ENCODE peak calls at places on chromosomes 16 and 17, in nine cellular contexts. N is T-helper 2 cell treated with Interferon-gamma antibody and Interleukin-4, amounts not matched to agents 5 μg/mL and 100 μg/mL, for 36 hours; Q is NAMALWA; L is occipital lobe; V is CD8-positive, alpha-beta T cell; R is naive thymus-derived CD8-positive, alpha-beta T cell; P is NCI-H1105; X is tibial nerve; B is PC-3. I is an unnamed sample.

GRCh38 chr17:57761887-57762286 is 16.8 kb upstream of the CCDC182 start:
- DNase-seq in R (no peak), N (no peak), B (no peak), P (no peak), X (no peak), V (no peak), L (no peak), Q (no peak), I (no peak)

GRCh38 chr17:55720917-55721836 is 1.5 kb downstream of the TMEM100 start:
- DNase-seq in X (no peak), L (no peak), V (no peak), P (no peak), R (no peak), Q (no peak), B (no peak), N (no peak), I (no peak)

GRCh38 chr16:13767215-13767614 is 152.7 kb upstream of the ERCC4 start:
- DNase-seq in L (no peak), R (no peak), Q (no peak), B (no peak), X (no peak), N (no peak), P (no peak), V (no peak), I (no peak)

GRCh38 chr16:80526418-80527061 is 14.3 kb upstream of the DYNLRB2 start:
- DNase-seq in B (peak; percentile 71), V (peak; percentile 10), R (peak; percentile 37), Q (peak; percentile 72), P (peak; percentile 37), L (peak; percentile 3), X (peak; percentile 23), N (peak; percentile 25), I (peak; percentile 53)

GRCh38 chr16:26594666-26595065 is 472.1 kb upstream of the C16orf82 start:
- DNase-seq in N (no peak), P (no peak), L (no peak), B (no peak), V (no peak), Q (no peak), X (no peak), R (no peak), I (no peak)

GRCh38 chr16:66928702-66929388 is 3.5 kb upstream of the RRAD start:
- DNase-seq in Q (peak; percentile 52), L (no peak), N (peak; percentile 27), X (no peak), R (no peak), V (no peak), P (no peak), B (no peak), I (peak; percentile 43)

GRCh38 chr17:79053251-79053925 is 21.2 kb upstream of the ENGASE start:
- DNase-seq in Q (no peak), N (no peak), V (no peak), X (no peak), B (peak; percentile 22), R (no peak), P (no peak), L (no peak), I (no peak)

GRCh38 chr16:55521792-55522191 is 12.9 kb downstream of the LPCAT2 start:
- DNase-seq in P (no peak), L (no peak), V (no peak), N (no peak), B (no peak), Q (no peak), R (no peak), X (no peak), I (no peak)

GRCh38 chr17:28536532-28537218 is 15.7 kb downstream of the UNC119 start:
- DNase-seq in Q (no peak), N (no peak), X (no peak), P (no peak), R (no peak), V (no peak), B (no peak), L (no peak), I (no peak)

GRCh38 chr16:68275611-68276191 is 11.4 kb downstream of the SLC7A6 start:
- DNase-seq in B (no peak), Q (peak; percentile 33), L (no peak), X (no peak), P (peak; percentile 48), R (peak; percentile 66), N (peak; percentile 65), V (no peak), I (no peak)

GRCh38 chr17:29588561-29589411 is 662 bp downstream of the GIT1 start:
- DNase-seq in N (peak; percentile 61), B (peak; percentile 15), R (no peak), V (no peak), X (no peak), L (no peak), Q (peak; percentile 64), P (no peak), I (peak; percentile 34)

GRCh38 chr16:19860146-19861030 is 24.3 kb downstream of the GPRC5B start:
- DNase-seq in R (no peak), V (no peak), Q (no peak), X (no peak), B (peak; percentile 76), N (no peak), L (no peak), P (no peak), I (no peak)

GRCh38 chr16:6265956-6266355 is 1066.7 kb upstream of the RBFOX1 start:
- DNase-seq in R (no peak), P (no peak), B (no peak), X (no peak), V (no peak), L (no peak), N (no peak), Q (no peak), I (no peak)

GRCh38 chr17:43769859-43770258 is 8.9 kb downstream of the DUSP3 start:
- DNase-seq in V (no peak), Q (no peak), R (no peak), L (no peak), N (no peak), X (no peak), P (no peak), B (no peak), I (no peak)

GRCh38 chr16:85759631-85760419 is 8.9 kb upstream of the C16orf74 start:
- DNase-seq in P (no peak), R (no peak), Q (peak; percentile 83), N (no peak), V (no peak), B (peak; percentile 52), X (no peak), L (no peak), I (peak; percentile 61)

GRCh38 chr17:81130385-81131288 is 34.7 kb upstream of the PVALEF start:
- DNase-seq in B (no peak), R (no peak), V (no peak), X (no peak), N (no peak), L (peak; percentile 51), P (no peak), Q (no peak), I (no peak)

GRCh38 chr17:30124273-30124796 is 7.7 kb downstream of the NSRP1 start:
- DNase-seq in P (no peak), V (no peak), Q (no peak), R (no peak), L (no peak), X (no peak), B (no peak), N (no peak), I (no peak)

GRCh38 chr17:50547035-50547735 is at the start of gene SPATA20:
- DNase-seq in Q (peak; percentile 87), L (peak; percentile 69), R (peak; percentile 77), V (peak; percentile 72), B (peak; percentile 97), X (peak; percentile 86), P (peak; percentile 90), N (peak; percentile 87), I (peak; percentile 94)

GRCh38 chr16:88772871-88773811 is 11.9 kb downstream of the PIEZO1 start:
- DNase-seq in V (no peak), B (peak; percentile 18), N (no peak), P (no peak), L (no peak), R (no peak), Q (no peak), X (no peak), I (no peak)

GRCh38 chr16:9401173-9401572 is 309.7 kb downstream of the HAPSTR1 start:
- DNase-seq in L (no peak), P (no peak), V (no peak), Q (no peak), X (no peak), R (no peak), N (no peak), B (no peak), I (no peak)

GRCh38 chr17:72683506-72684404 is 408.7 kb downstream of the SLC39A11 start:
- DNase-seq in X (peak; percentile 12), L (no peak), Q (no peak), B (peak; percentile 100), N (no peak), R (no peak), V (no peak), P (no peak), I (peak; percentile 96)

GRCh38 chr17:64732336-64733006 is 70.4 kb upstream of the SMURF2 start:
- DNase-seq in V (no peak), X (peak; percentile 49), L (no peak), R (no peak), N (no peak), P (no peak), B (peak; percentile 87), Q (no peak), I (no peak)

GRCh38 chr17:35575759-35576158 is 2.6 kb downstream of the PEX12 start:
- DNase-seq in P (no peak), X (no peak), N (no peak), V (no peak), Q (no peak), L (no peak), B (no peak), R (no peak), I (no peak)

GRCh38 chr16:29975134-29975538 is 1.5 kb downstream of the TAOK2 start:
- DNase-seq in X (no peak), L (no peak), R (no peak), V (no peak), B (no peak), N (no peak), P (no peak), Q (no peak), I (no peak)

GRCh38 chr16:8963010-8963824 is 489 bp downstream of the USP7 start:
- DNase-seq in P (no peak), N (peak; percentile 7), X (no peak), L (no peak), R (no peak), Q (no peak), B (no peak), V (no peak), I (no peak)

GRCh38 chr17:992933-993332 is 4.0 kb upstream of the TIMM22 start:
- DNase-seq in B (no peak), X (no peak), V (no peak), P (no peak), L (no peak), Q (no peak), R (no peak), N (no peak), I (no peak)

GRCh38 chr17:65786479-65786878 is 225.0 kb upstream of the AXIN2 start:
- DNase-seq in V (no peak), L (no peak), N (no peak), X (no peak), B (no peak), P (no peak), R (no peak), Q (no peak), I (no peak)

GRCh38 chr16:50335198-50335958 is 33.4 kb downstream of the BRD7 start:
- DNase-seq in X (no peak), Q (no peak), B (no peak), R (peak; percentile 32), L (no peak), V (no peak), N (peak; percentile 45), P (no peak), I (no peak)

GRCh38 chr16:1601489-1601888 is 10.4 kb downstream of the IFT140 start:
- DNase-seq in R (no peak), Q (no peak), V (no peak), B (no peak), P (no peak), L (no peak), X (no peak), N (no peak), I (no peak)

GRCh38 chr17:82332669-82333278 is 792 bp downstream of the SECTM1 start:
- DNase-seq in B (peak; percentile 66), R (no peak), L (no peak), P (no peak), Q (peak; percentile 29), V (no peak), X (no peak), N (no peak), I (no peak)

GRCh38 chr17:76046064-76046463 is 19.0 kb upstream of the EVPL start:
- DNase-seq in X (no peak), N (no peak), V (no peak), Q (no peak), L (no peak), R (no peak), B (no peak), P (no peak), I (no peak)